ENCODE peak calls at places on chromosomes 2 and 18, in four cellular contexts. H, G, F and E are unnamed samples.

GRCh38 chr2:84888401-84889276 is 7.8 kb upstream of the TRABD2A start:
- DNase-seq in F (no peak), G (peak), H (peak), E (peak)

GRCh38 chr2:62672601-62673000 is 32.9 kb upstream of the EHBP1 start:
- DNase-seq in F (no peak), G (no peak), H (no peak), E (no peak)

GRCh38 chr2:9032555-9032954 is 29.1 kb upstream of the MBOAT2 start:
- DNase-seq in H (no peak), G (no peak), F (no peak), E (no peak)

GRCh38 chr18:11125372-11126315 is 23.7 kb downstream of the PIEZO2 start:
- DNase-seq in H (no peak), F (no peak), G (no peak), E (no peak)

GRCh38 chr2:70498054-70498453 is 55.6 kb downstream of the TGFA start:
- DNase-seq in F (no peak), H (no peak), G (no peak), E (no peak)

GRCh38 chr2:34787341-34787740 is 1188.2 kb upstream of the FAM98A start:
- DNase-seq in H (no peak), G (no peak), F (no peak), E (no peak)

GRCh38 chr2:47225061-47225783 is 70.1 kb upstream of the STPG4 start:
- DNase-seq in G (peak), H (peak), F (no peak), E (no peak)

GRCh38 chr2:190618030-190618429 is 30.9 kb upstream of the NAB1 start:
- DNase-seq in H (no peak), G (no peak), F (no peak), E (no peak)

GRCh38 chr2:37523861-37524362 is 147.5 kb downstream of the CDC42EP3 start:
- DNase-seq in F (no peak), G (peak), H (peak), E (no peak)

GRCh38 chr2:147641644-147642043 is 203.2 kb upstream of the ACVR2A start:
- DNase-seq in G (no peak), H (no peak), F (no peak), E (no peak)

GRCh38 chr2:171009386-171009785 is 80.3 kb downstream of the GORASP2 start:
- DNase-seq in H (no peak), F (no peak), G (no peak), E (no peak)

GRCh38 chr18:79489900-79490592 is 94.3 kb downstream of the NFATC1 start:
- DNase-seq in H (no peak), G (peak), F (no peak), E (no peak)

GRCh38 chr2:221822416-221822815 is 250.3 kb upstream of the EPHA4 start:
- DNase-seq in G (no peak), F (no peak), H (no peak), E (no peak)

GRCh38 chr2:96386470-96386869 is 50.9 kb downstream of the NCAPH start:
- DNase-seq in F (no peak), H (no peak), G (no peak), E (no peak)

GRCh38 chr2:9214866-9215265 is 8.3 kb downstream of the ASAP2 start:
- DNase-seq in F (no peak), H (no peak), G (no peak), E (no peak)

GRCh38 chr2:128563348-128563687 is 244.7 kb upstream of the HS6ST1 start:
- DNase-seq in F (peak), H (peak), G (peak), E (no peak)

GRCh38 chr2:85852979-85853498 is 35.8 kb downstream of the ST3GAL5 start:
- DNase-seq in G (no peak), H (peak), F (no peak), E (peak)

GRCh38 chr2:71277536-71278103 is 50.7 kb upstream of the PAIP2B start:
- DNase-seq in G (no peak), F (peak), H (peak), E (no peak)

GRCh38 chr18:12657849-12658829 is at the start of gene SPIRE1:
- DNase-seq in H (peak), F (no peak), G (peak), E (peak)

GRCh38 chr2:43219383-43220228 is 6.8 kb downstream of the ZFP36L2 start:
- DNase-seq in H (peak), F (peak), G (peak), E (peak)

GRCh38 chr18:7598167-7599062 is 31.3 kb downstream of the PTPRM start:
- DNase-seq in H (no peak), G (no peak), F (no peak), E (no peak)

GRCh38 chr2:100242416-100242815 is 79.9 kb downstream of the LONRF2 start:
- DNase-seq in H (no peak), G (no peak), F (no peak), E (no peak)

GRCh38 chr2:44045061-44045460 is 49.3 kb upstream of the LRPPRC start:
- DNase-seq in G (no peak), F (no peak), H (no peak), E (no peak)

GRCh38 chr2:72925328-72925943 is 8.1 kb downstream of the EMX1 start:
- DNase-seq in G (peak), F (no peak), H (no peak), E (no peak)

GRCh38 chr2:227506456-227506855 is 34.5 kb downstream of the AGFG1 start:
- DNase-seq in F (no peak), G (no peak), H (no peak), E (no peak)

GRCh38 chr18:75698861-75699260 is 271.4 kb upstream of the SMIM21 start:
- DNase-seq in H (no peak), F (no peak), G (no peak), E (no peak)

GRCh38 chr2:187577310-187577709 is 23.1 kb upstream of the TFPI start:
- DNase-seq in H (no peak), F (no peak), G (no peak), E (no peak)

GRCh38 chr2:71536311-71536710 is 83.0 kb downstream of the DYSF start:
- DNase-seq in G (peak), H (no peak), F (no peak), E (no peak)

GRCh38 chr2:196511258-196511971 is 128.1 kb upstream of the CCDC150 start:
- DNase-seq in F (no peak), H (no peak), G (no peak), E (no peak)

GRCh38 chr2:38748857-38749804 is 2.0 kb downstream of the SRSF7 start:
- DNase-seq in H (no peak), F (no peak), G (no peak), E (no peak)

GRCh38 chr2:241238693-241239198 is 50.3 kb downstream of the ANO7 start:
- DNase-seq in H (no peak), G (no peak), F (no peak), E (no peak)

GRCh38 chr18:623760-624620 is 27.2 kb downstream of the CLUL1 start:
- DNase-seq in F (peak), H (peak), G (peak), E (peak)